ENCODE peak calls at places on chromosomes 5 and 9, in eight cellular contexts. One of them, this sample, is unnamed.

GRCh38 chr5:151686673-151687378 is at the start of gene SPARC:
- DNase-seq in uterus: peak
- DNase-seq in gastrocnemius medialis: peak
- DNase-seq in transverse colon: peak
- DNase-seq in Peyer's patch: peak
- DNase-seq in GM12892: no peak
- DNase-seq in HCT116: no peak
- DNase-seq in ovary: peak
- DNase-seq in this sample: peak

GRCh38 chr5:78959767-78960166 is 25.3 kb downstream of the ARSB start:
- DNase-seq in uterus: no peak
- DNase-seq in gastrocnemius medialis: no peak
- DNase-seq in transverse colon: no peak
- DNase-seq in Peyer's patch: no peak
- DNase-seq in GM12892: no peak
- DNase-seq in HCT116: no peak
- DNase-seq in ovary: no peak
- DNase-seq in this sample: no peak

GRCh38 chr9:91474656-91475055 is 51.0 kb upstream of the NFIL3 start:
- DNase-seq in uterus: no peak
- DNase-seq in gastrocnemius medialis: no peak
- DNase-seq in transverse colon: no peak
- DNase-seq in Peyer's patch: no peak
- DNase-seq in GM12892: no peak
- DNase-seq in HCT116: no peak
- DNase-seq in ovary: no peak
- DNase-seq in this sample: no peak

GRCh38 chr9:126515873-126516505 is 97.7 kb upstream of the LMX1B start:
- DNase-seq in uterus: no peak
- DNase-seq in gastrocnemius medialis: no peak
- DNase-seq in transverse colon: no peak
- DNase-seq in Peyer's patch: no peak
- DNase-seq in GM12892: no peak
- DNase-seq in HCT116: no peak
- DNase-seq in ovary: peak
- DNase-seq in this sample: no peak

GRCh38 chr9:136105398-136106135 is 10.5 kb upstream of the NACC2 start:
- DNase-seq in uterus: no peak
- DNase-seq in gastrocnemius medialis: peak
- DNase-seq in transverse colon: no peak
- DNase-seq in Peyer's patch: no peak
- DNase-seq in GM12892: no peak
- DNase-seq in HCT116: no peak
- DNase-seq in ovary: no peak
- DNase-seq in this sample: peak

GRCh38 chr9:105681724-105682123 is 12.6 kb upstream of the TMEM38B start:
- DNase-seq in uterus: no peak
- DNase-seq in gastrocnemius medialis: no peak
- DNase-seq in transverse colon: no peak
- DNase-seq in Peyer's patch: no peak
- DNase-seq in GM12892: no peak
- DNase-seq in HCT116: no peak
- DNase-seq in ovary: no peak
- DNase-seq in this sample: no peak

GRCh38 chr5:54062958-54063357 is 247.4 kb downstream of the ARL15 start:
- DNase-seq in uterus: no peak
- DNase-seq in gastrocnemius medialis: no peak
- DNase-seq in transverse colon: no peak
- DNase-seq in Peyer's patch: no peak
- DNase-seq in GM12892: no peak
- DNase-seq in HCT116: no peak
- DNase-seq in ovary: no peak
- DNase-seq in this sample: no peak

GRCh38 chr5:129631946-129632345 is 115.9 kb upstream of the MINAR2 start:
- DNase-seq in uterus: no peak
- DNase-seq in gastrocnemius medialis: no peak
- DNase-seq in transverse colon: no peak
- DNase-seq in Peyer's patch: no peak
- DNase-seq in GM12892: no peak
- DNase-seq in HCT116: no peak
- DNase-seq in ovary: no peak
- DNase-seq in this sample: peak

GRCh38 chr9:10007356-10007755 is 605.4 kb downstream of the PTPRD start:
- DNase-seq in uterus: no peak
- DNase-seq in gastrocnemius medialis: no peak
- DNase-seq in transverse colon: no peak
- DNase-seq in Peyer's patch: no peak
- DNase-seq in GM12892: no peak
- DNase-seq in HCT116: no peak
- DNase-seq in ovary: no peak
- DNase-seq in this sample: no peak

GRCh38 chr9:34958411-34958982 is 412 bp downstream of the PHF24 start:
- DNase-seq in uterus: no peak
- DNase-seq in gastrocnemius medialis: no peak
- DNase-seq in transverse colon: no peak
- DNase-seq in Peyer's patch: peak
- DNase-seq in GM12892: no peak
- DNase-seq in HCT116: no peak
- DNase-seq in ovary: no peak
- DNase-seq in this sample: no peak

GRCh38 chr5:171835066-171835465 is 49.4 kb downstream of the SMIM23 start:
- DNase-seq in uterus: no peak
- DNase-seq in gastrocnemius medialis: no peak
- DNase-seq in transverse colon: no peak
- DNase-seq in Peyer's patch: no peak
- DNase-seq in GM12892: no peak
- DNase-seq in HCT116: no peak
- DNase-seq in ovary: no peak
- DNase-seq in this sample: no peak

GRCh38 chr9:136095028-136095494 is at the start of gene NACC2:
- DNase-seq in uterus: peak
- DNase-seq in gastrocnemius medialis: peak
- DNase-seq in transverse colon: peak
- DNase-seq in Peyer's patch: peak
- DNase-seq in GM12892: no peak
- DNase-seq in HCT116: no peak
- DNase-seq in ovary: peak
- DNase-seq in this sample: no peak

GRCh38 chr9:19720374-19720773 is 68.5 kb downstream of the SLC24A2 start:
- DNase-seq in uterus: no peak
- DNase-seq in gastrocnemius medialis: no peak
- DNase-seq in transverse colon: no peak
- DNase-seq in Peyer's patch: no peak
- DNase-seq in GM12892: no peak
- DNase-seq in HCT116: no peak
- DNase-seq in ovary: no peak
- DNase-seq in this sample: no peak

GRCh38 chr5:136808756-136809155 is 443.4 kb upstream of the TRPC7 start:
- DNase-seq in uterus: no peak
- DNase-seq in gastrocnemius medialis: no peak
- DNase-seq in transverse colon: no peak
- DNase-seq in Peyer's patch: no peak
- DNase-seq in GM12892: no peak
- DNase-seq in HCT116: no peak
- DNase-seq in ovary: no peak
- DNase-seq in this sample: no peak

GRCh38 chr5:145797336-145797735 is 37.8 kb downstream of the PRELID2 start:
- DNase-seq in uterus: no peak
- DNase-seq in gastrocnemius medialis: no peak
- DNase-seq in transverse colon: no peak
- DNase-seq in Peyer's patch: no peak
- DNase-seq in GM12892: no peak
- DNase-seq in HCT116: no peak
- DNase-seq in ovary: no peak
- DNase-seq in this sample: no peak

DNA sequence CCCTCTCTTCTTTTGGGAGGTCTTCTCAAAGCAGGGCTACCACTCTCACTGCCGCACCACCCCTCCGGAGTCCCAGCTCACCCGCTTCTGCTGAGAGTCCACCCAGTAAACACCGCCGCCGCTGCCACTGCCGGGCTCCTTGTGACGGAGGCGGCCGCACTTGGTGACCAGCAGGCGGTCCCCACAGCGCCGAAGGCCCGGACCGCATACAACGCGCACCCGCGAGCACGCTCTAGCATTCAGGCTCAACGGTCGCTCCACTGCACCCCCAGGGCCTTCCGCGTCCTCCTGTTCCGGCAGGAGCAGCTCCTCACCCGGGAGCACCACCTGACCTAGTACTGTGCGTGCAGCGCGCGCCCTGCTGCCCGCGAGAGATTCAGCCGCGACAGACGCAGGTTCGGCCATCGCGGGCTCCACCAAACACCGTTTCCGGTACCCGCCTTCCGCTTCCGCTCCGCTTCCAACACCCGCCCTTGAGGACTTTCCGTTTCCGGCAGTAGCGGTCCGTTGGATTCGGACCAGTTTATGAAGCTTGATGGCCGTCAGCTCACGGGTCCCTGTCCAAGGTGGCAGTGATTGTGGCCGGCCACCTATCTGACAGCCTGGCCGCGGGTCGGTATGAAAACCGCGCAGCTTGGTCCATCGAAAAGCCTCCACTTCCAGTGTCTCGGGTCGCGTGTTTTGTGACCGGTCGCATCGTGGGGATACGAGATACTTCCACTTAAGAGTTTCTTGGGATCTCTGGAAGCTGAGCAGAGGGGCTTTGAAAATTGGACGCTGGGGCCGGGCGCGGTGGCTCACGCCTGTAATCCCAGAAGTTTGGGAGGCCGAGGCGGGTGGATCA is at the start of gene EXOSC3:
- DNase-seq in uterus: peak
- DNase-seq in gastrocnemius medialis: peak
- DNase-seq in transverse colon: peak
- DNase-seq in Peyer's patch: peak
- DNase-seq in GM12892: peak
- DNase-seq in HCT116: peak
- DNase-seq in ovary: peak
- DNase-seq in this sample: peak
- TF ChIP-seq POLR2A in uterus: peak
- TF ChIP-seq POLR2A in gastrocnemius medialis: peak
- TF ChIP-seq POLR2A in transverse colon: peak
- TF ChIP-seq POLR2A in Peyer's patch: peak
- TF ChIP-seq POLR2A in GM12892: peak
- TF ChIP-seq POLR2A in HCT116: peak
- TF ChIP-seq POLR2A in ovary: peak
- TF ChIP-seq POLR2A in this sample: peak

DNA sequence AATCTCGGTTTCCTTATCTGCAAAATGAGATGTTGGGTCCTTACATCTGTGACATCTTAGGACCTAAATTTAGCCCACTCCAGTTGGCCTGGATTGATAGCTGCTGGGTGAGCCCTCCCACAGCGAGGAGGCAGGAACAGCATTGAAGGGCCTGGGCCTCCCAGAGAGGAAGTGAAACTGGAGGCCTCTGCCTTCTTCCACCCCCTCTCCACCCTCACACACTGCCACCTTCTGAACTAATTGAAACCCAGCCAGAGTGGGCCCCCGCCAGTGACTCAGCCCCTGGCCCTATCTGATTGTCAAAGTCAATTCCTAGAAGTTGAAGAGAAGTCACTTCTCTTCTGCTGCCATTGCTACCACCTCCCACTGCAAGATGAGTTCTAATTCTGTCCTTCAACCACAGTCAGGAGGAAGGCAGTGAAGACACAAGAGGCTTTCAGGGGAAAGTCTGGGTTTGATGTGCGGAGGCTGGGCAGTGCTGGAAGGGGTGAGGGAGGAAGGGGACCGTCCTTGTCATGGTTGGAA is 55.2 kb upstream of the NEK6 start:
- DNase-seq in uterus: no peak
- DNase-seq in gastrocnemius medialis: no peak
- DNase-seq in transverse colon: peak
- DNase-seq in Peyer's patch: no peak
- DNase-seq in GM12892: peak
- DNase-seq in HCT116: no peak
- DNase-seq in ovary: no peak
- DNase-seq in this sample: peak
- TF ChIP-seq POLR2A in uterus: no peak
- TF ChIP-seq POLR2A in gastrocnemius medialis: no peak
- TF ChIP-seq POLR2A in transverse colon: no peak
- TF ChIP-seq POLR2A in Peyer's patch: no peak
- TF ChIP-seq POLR2A in GM12892: no peak
- TF ChIP-seq POLR2A in HCT116: no peak
- TF ChIP-seq POLR2A in ovary: no peak
- TF ChIP-seq POLR2A in this sample: no peak

DNA sequence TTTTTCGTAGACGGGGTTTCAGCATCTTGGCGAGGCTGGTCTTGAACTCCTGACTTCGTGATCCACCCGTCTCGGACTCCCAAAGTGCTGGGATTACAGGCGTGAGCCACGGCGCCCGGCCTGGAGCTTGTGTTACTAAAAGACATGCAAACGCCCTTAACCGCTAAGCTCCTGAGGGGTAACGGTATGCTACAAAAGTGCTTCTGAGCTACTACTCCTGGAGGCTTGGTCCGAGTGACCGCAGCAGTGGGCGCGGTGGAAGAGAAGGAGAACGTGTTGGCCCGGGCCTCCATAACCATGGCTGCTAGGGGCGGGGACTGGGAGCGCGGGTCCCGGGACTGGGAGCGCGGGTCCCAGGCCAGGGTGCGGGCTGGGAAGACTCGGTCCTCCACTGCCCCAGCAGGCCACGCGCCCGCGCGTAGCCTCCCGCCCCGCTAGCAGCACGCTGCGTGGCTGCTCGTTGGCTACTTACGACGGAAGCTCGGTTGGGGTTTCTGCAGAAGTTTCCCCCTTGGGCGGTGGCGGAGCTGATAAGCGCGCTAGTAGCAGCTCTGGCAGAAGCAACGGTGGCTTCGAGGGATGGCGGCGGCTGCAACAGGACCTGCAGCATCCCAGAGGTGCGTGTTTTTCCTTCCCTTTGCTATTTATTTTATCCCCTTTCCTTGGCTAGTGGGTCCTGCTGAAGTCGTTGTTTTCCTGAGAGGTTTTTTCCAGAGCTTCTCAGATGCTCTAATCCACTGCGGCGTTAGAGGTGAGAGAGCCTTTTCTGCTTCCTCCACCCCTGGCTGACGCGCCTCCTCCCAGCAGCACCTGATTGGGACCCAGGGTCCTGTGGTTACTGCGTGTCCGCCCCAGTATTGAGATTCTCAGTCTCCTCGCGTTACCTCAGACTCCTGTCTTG is 69.3 kb upstream of the CCDC180 start:
- DNase-seq in uterus: peak
- DNase-seq in gastrocnemius medialis: peak
- DNase-seq in transverse colon: peak
- DNase-seq in Peyer's patch: peak
- DNase-seq in GM12892: peak
- DNase-seq in HCT116: peak
- DNase-seq in ovary: peak
- DNase-seq in this sample: peak
- TF ChIP-seq POLR2A in uterus: no peak
- TF ChIP-seq POLR2A in gastrocnemius medialis: no peak
- TF ChIP-seq POLR2A in transverse colon: peak
- TF ChIP-seq POLR2A in Peyer's patch: peak
- TF ChIP-seq POLR2A in GM12892: peak
- TF ChIP-seq POLR2A in HCT116: peak
- TF ChIP-seq POLR2A in ovary: no peak
- TF ChIP-seq POLR2A in this sample: no peak

GRCh38 chr9:75108571-75108970 is 20.3 kb downstream of the OSTF1 start:
- DNase-seq in uterus: peak
- DNase-seq in gastrocnemius medialis: no peak
- DNase-seq in transverse colon: peak
- DNase-seq in Peyer's patch: no peak
- DNase-seq in GM12892: no peak
- DNase-seq in HCT116: no peak
- DNase-seq in ovary: peak
- DNase-seq in this sample: peak
- TF ChIP-seq POLR2A in uterus: no peak
- TF ChIP-seq POLR2A in gastrocnemius medialis: no peak
- TF ChIP-seq POLR2A in transverse colon: no peak
- TF ChIP-seq POLR2A in Peyer's patch: no peak
- TF ChIP-seq POLR2A in GM12892: no peak
- TF ChIP-seq POLR2A in HCT116: no peak
- TF ChIP-seq POLR2A in ovary: no peak
- TF ChIP-seq POLR2A in this sample: no peak